ENCODE peak calls at places on chromosomes 13 and 19, in ten cellular contexts. P, E, O, C, Y, B, T, L, A and W are unnamed samples.

GRCh38 chr13:29855009-29855408 is 4.6 kb upstream of the UBL3 start:
- DNase-seq in C (no peak), O (no peak), T (no peak), Y (no peak), L (no peak), P (no peak), A (no peak), B (no peak), E (no peak), W (no peak)

GRCh38 chr19:55592391-55593090 is 6.8 kb downstream of the FIZ1 start:
- DNase-seq in Y (no peak), P (no peak), O (no peak), T (peak), C (no peak), B (no peak), E (no peak), A (peak), L (no peak), W (no peak)

GRCh38 chr13:20424959-20425358 is 100.7 kb downstream of the CRYL1 start:
- DNase-seq in O (no peak), C (no peak), L (no peak), Y (no peak), P (no peak), A (no peak), E (no peak), T (no peak), B (no peak), W (no peak)

GRCh38 chr13:61765940-61766666 is 350.5 kb upstream of the PCDH20 start:
- DNase-seq in E (no peak), L (no peak), P (no peak), C (no peak), B (no peak), A (no peak), Y (no peak), O (no peak), T (no peak), W (no peak)

GRCh38 chr13:49560270-49561063 is 24.9 kb downstream of the RCBTB1 start:
- DNase-seq in L (no peak), C (no peak), B (no peak), T (peak), A (no peak), E (no peak), P (no peak), O (no peak), Y (no peak), W (no peak)

GRCh38 chr13:41700790-41701310 is 243.5 kb downstream of the RGCC start:
- DNase-seq in P (no peak), T (no peak), E (no peak), O (no peak), A (no peak), B (no peak), L (no peak), Y (no peak), C (no peak), W (peak)

GRCh38 chr19:8367327-8368001 is 3.5 kb downstream of the ANGPTL4 start:
- DNase-seq in A (peak), O (no peak), B (no peak), T (peak), C (peak), E (peak), Y (no peak), P (peak), L (no peak), W (peak)

GRCh38 chr13:51803018-51803417 is 945 bp downstream of the DHRS12 start:
- DNase-seq in L (no peak), C (no peak), O (no peak), A (no peak), P (no peak), Y (no peak), B (no peak), E (no peak), T (peak), W (no peak)

GRCh38 chr13:61410669-61411297 is 4.9 kb downstream of the PCDH20 start:
- DNase-seq in Y (no peak), A (no peak), P (peak), O (no peak), L (no peak), B (no peak), T (no peak), E (peak), C (no peak), W (no peak)

GRCh38 chr13:92413452-92413851 is 813.2 kb upstream of the GPC6 start:
- DNase-seq in O (no peak), L (no peak), A (no peak), Y (no peak), C (no peak), T (no peak), P (no peak), E (no peak), B (no peak), W (no peak)

GRCh38 chr13:99199541-99200432 is 867 bp upstream of the UBAC2 start:
- DNase-seq in A (no peak), T (no peak), C (peak), P (no peak), O (no peak), E (peak), L (no peak), B (peak), Y (no peak), W (no peak)

GRCh38 chr13:101700598-101700997 is 248.1 kb downstream of the ITGBL1 start:
- DNase-seq in C (no peak), O (no peak), E (no peak), B (no peak), Y (no peak), P (no peak), T (no peak), L (no peak), A (no peak), W (no peak)

GRCh38 chr13:92461402-92461801 is 765.2 kb upstream of the GPC6 start:
- DNase-seq in C (no peak), T (no peak), L (no peak), E (peak), Y (no peak), B (no peak), O (no peak), P (no peak), A (no peak), W (no peak)

GRCh38 chr19:11247391-11247790 is 8.0 kb downstream of the ANGPTL8 start:
- DNase-seq in A (no peak), C (no peak), O (no peak), Y (no peak), B (no peak), E (no peak), L (no peak), P (no peak), T (no peak), W (no peak)

GRCh38 chr13:107585466-107585865 is 629.9 kb downstream of the LIG4 start:
- DNase-seq in C (no peak), Y (no peak), T (no peak), L (no peak), B (no peak), A (no peak), P (no peak), O (no peak), E (peak), W (peak)

GRCh38 chr19:33868821-33869412 is 72.2 kb downstream of the KCTD15 start:
- DNase-seq in L (no peak), C (peak), P (no peak), A (peak), O (no peak), E (no peak), T (peak), B (no peak), Y (no peak), W (peak)

GRCh38 chr19:40357655-40358054 is 9.2 kb downstream of the PLD3 start:
- DNase-seq in O (no peak), T (no peak), P (no peak), Y (no peak), A (no peak), L (no peak), C (no peak), B (no peak), E (no peak), W (no peak)

GRCh38 chr13:36115306-36115705 is 15.9 kb downstream of the DCLK1 start:
- DNase-seq in E (no peak), C (no peak), O (no peak), A (no peak), T (no peak), B (no peak), Y (no peak), L (no peak), P (no peak), W (no peak)

GRCh38 chr19:55088021-55088451 is 12.4 kb downstream of the EPS8L1 start:
- DNase-seq in O (no peak), B (no peak), A (no peak), L (no peak), E (no peak), T (no peak), Y (no peak), P (no peak), C (no peak), W (no peak)

GRCh38 chr19:4033028-4033956 is 25.8 kb downstream of the PIAS4 start:
- DNase-seq in A (no peak), P (no peak), L (no peak), Y (no peak), E (no peak), O (no peak), C (no peak), B (no peak), T (no peak), W (no peak)

GRCh38 chr13:90427322-90428272 is 919.9 kb upstream of the MIR17HG start:
- DNase-seq in Y (no peak), A (peak), C (no peak), O (no peak), P (no peak), T (no peak), L (no peak), E (no peak), B (no peak), W (no peak)

GRCh38 chr19:41223431-41224234 is 4.6 kb downstream of the AXL start:
- DNase-seq in P (peak), C (no peak), O (no peak), B (no peak), E (no peak), L (no peak), A (peak), T (peak), Y (no peak), W (no peak)

GRCh38 chr13:21668665-21669599 is 1.9 kb upstream of the FGF9 start:
- DNase-seq in P (no peak), Y (peak), L (peak), O (no peak), T (peak), C (no peak), E (peak), B (peak), A (peak), W (peak)

GRCh38 chr19:43300206-43300605 is 30.9 kb upstream of the PSG9 start:
- DNase-seq in B (no peak), Y (no peak), E (no peak), P (no peak), O (no peak), C (no peak), T (no peak), A (no peak), L (no peak), W (no peak)

GRCh38 chr13:47726394-47726793 is 274.7 kb downstream of the SUCLA2 start:
- DNase-seq in B (no peak), P (no peak), C (no peak), A (no peak), T (no peak), Y (no peak), L (no peak), O (no peak), E (no peak), W (no peak)

GRCh38 chr13:110336681-110337080 is 29.6 kb downstream of the COL4A2 start:
- DNase-seq in A (no peak), C (no peak), B (no peak), O (no peak), P (no peak), E (no peak), T (no peak), Y (no peak), L (no peak), W (no peak)

GRCh38 chr13:88627071-88627470 is 955.9 kb downstream of the SLITRK5 start:
- DNase-seq in Y (no peak), L (no peak), T (no peak), O (no peak), P (no peak), A (no peak), C (no peak), E (no peak), B (no peak), W (no peak)

GRCh38 chr13:40662866-40663265 is 3.6 kb downstream of the FOXO1 start:
- DNase-seq in T (no peak), L (no peak), Y (peak), C (no peak), B (no peak), O (no peak), A (no peak), P (no peak), E (no peak), W (no peak)

GRCh38 chr13:26968431-26969335 is 202.9 kb downstream of the USP12 start:
- DNase-seq in Y (no peak), O (no peak), B (no peak), E (no peak), T (peak), L (no peak), C (no peak), A (no peak), P (no peak), W (no peak)

GRCh38 chr19:5978606-5979552 is 939 bp upstream of the RANBP3 start:
- DNase-seq in E (no peak), L (no peak), O (no peak), C (no peak), B (no peak), Y (no peak), A (no peak), P (no peak), T (no peak), W (no peak)

GRCh38 chr13:49062297-49062896 is 86.7 kb downstream of the FNDC3A start:
- DNase-seq in A (no peak), T (no peak), B (no peak), P (no peak), O (no peak), L (no peak), Y (no peak), E (no peak), C (no peak), W (no peak)

GRCh38 chr19:18633321-18633720 is 3.5 kb upstream of the KLHL26 start:
- DNase-seq in Y (no peak), A (no peak), E (peak), B (no peak), C (no peak), L (no peak), T (no peak), P (no peak), O (no peak), W (no peak)

GRCh38 chr19:16801599-16801998 is 27.6 kb upstream of the SIN3B start:
- DNase-seq in Y (no peak), C (no peak), A (no peak), T (no peak), L (no peak), P (peak), B (no peak), O (no peak), E (no peak), W (no peak)

GRCh38 chr13:102280366-102280765 is 121.5 kb downstream of the FGF14 start:
- DNase-seq in B (no peak), E (no peak), Y (no peak), A (no peak), C (no peak), L (no peak), T (no peak), O (no peak), P (no peak), W (no peak)

GRCh38 chr13:28451482-28452217 is 43.3 kb downstream of the FLT1 start:
- DNase-seq in O (no peak), P (no peak), Y (no peak), L (no peak), B (no peak), A (peak), E (no peak), T (peak), C (no peak), W (no peak)

GRCh38 chr19:42919757-42920079 is 2.0 kb upstream of the PSG6 start:
- DNase-seq in T (no peak), O (no peak), C (no peak), L (no peak), B (no peak), Y (no peak), E (no peak), A (no peak), P (no peak), W (no peak)

GRCh38 chr13:75748874-75749273 is 112.7 kb downstream of the LMO7 start:
- DNase-seq in Y (no peak), B (no peak), T (no peak), C (no peak), P (no peak), E (no peak), A (no peak), O (no peak), L (no peak), W (no peak)

GRCh38 chr19:18058208-18059009 is 28.3 kb downstream of the IL12RB1 start:
- DNase-seq in T (peak), B (peak), P (peak), L (peak), E (peak), A (peak), O (peak), Y (peak), C (peak), W (peak)